ENCODE peak calls at places on chromosomes 11 and 22, in seven cellular contexts. One of them, this sample, is unnamed.

GRCh38 chr11:119832536-119832935 is 103.5 kb upstream of the NECTIN1 start:
- DNase-seq in epithelial cell of proximal tubule: no peak
- DNase-seq in CD8-positive, alpha-beta T cell: no peak
- DNase-seq in psoas muscle: no peak
- DNase-seq in cardiac fibroblast: peak; percentile 13
- DNase-seq in ovary: peak; percentile 50
- DNase-seq in A549: peak; percentile 8
- DNase-seq in this sample: peak; percentile 28

GRCh38 chr22:42473484-42474193 is 41.4 kb upstream of the NFAM1 start:
- DNase-seq in epithelial cell of proximal tubule: peak; percentile 26
- DNase-seq in CD8-positive, alpha-beta T cell: peak; percentile 9
- DNase-seq in psoas muscle: no peak
- DNase-seq in cardiac fibroblast: peak; percentile 76
- DNase-seq in ovary: no peak
- DNase-seq in A549: peak; percentile 43
- DNase-seq in this sample: peak; percentile 62

GRCh38 chr11:75667268-75667830 is 1.5 kb downstream of the MAP6 start:
- DNase-seq in epithelial cell of proximal tubule: no peak
- DNase-seq in CD8-positive, alpha-beta T cell: no peak
- DNase-seq in psoas muscle: peak; percentile 27
- DNase-seq in cardiac fibroblast: no peak
- DNase-seq in ovary: no peak
- DNase-seq in A549: peak; percentile 38
- DNase-seq in this sample: no peak

GRCh38 chr22:42855211-42855610 is 1.9 kb downstream of the ARFGAP3 start:
- DNase-seq in epithelial cell of proximal tubule: no peak
- DNase-seq in CD8-positive, alpha-beta T cell: no peak
- DNase-seq in psoas muscle: no peak
- DNase-seq in cardiac fibroblast: no peak
- DNase-seq in ovary: no peak
- DNase-seq in A549: no peak
- DNase-seq in this sample: no peak

GRCh38 chr11:120431633-120432032 is 79.9 kb upstream of the GRIK4 start:
- DNase-seq in epithelial cell of proximal tubule: peak; percentile 44
- DNase-seq in CD8-positive, alpha-beta T cell: no peak
- DNase-seq in psoas muscle: no peak
- DNase-seq in cardiac fibroblast: peak; percentile 63
- DNase-seq in ovary: no peak
- DNase-seq in A549: peak; percentile 19
- DNase-seq in this sample: peak; percentile 62

GRCh38 chr11:9512370-9513019 is 51.7 kb downstream of the ZNF143 start:
- DNase-seq in epithelial cell of proximal tubule: no peak
- DNase-seq in CD8-positive, alpha-beta T cell: no peak
- DNase-seq in psoas muscle: no peak
- DNase-seq in cardiac fibroblast: no peak
- DNase-seq in ovary: no peak
- DNase-seq in A549: no peak
- DNase-seq in this sample: no peak

GRCh38 chr11:124085583-124085982 is 29.7 kb upstream of the VWA5A start:
- DNase-seq in epithelial cell of proximal tubule: no peak
- DNase-seq in CD8-positive, alpha-beta T cell: no peak
- DNase-seq in psoas muscle: no peak
- DNase-seq in cardiac fibroblast: no peak
- DNase-seq in ovary: no peak
- DNase-seq in A549: no peak
- DNase-seq in this sample: no peak

GRCh38 chr11:84496122-84496521 is 1131.0 kb downstream of the DLG2 start:
- DNase-seq in epithelial cell of proximal tubule: no peak
- DNase-seq in CD8-positive, alpha-beta T cell: no peak
- DNase-seq in psoas muscle: no peak
- DNase-seq in cardiac fibroblast: no peak
- DNase-seq in ovary: no peak
- DNase-seq in A549: no peak
- DNase-seq in this sample: no peak

GRCh38 chr11:4606231-4607015 is 1.6 kb downstream of the TRIM68 start:
- DNase-seq in epithelial cell of proximal tubule: no peak
- DNase-seq in CD8-positive, alpha-beta T cell: no peak
- DNase-seq in psoas muscle: no peak
- DNase-seq in cardiac fibroblast: peak; percentile 42
- DNase-seq in ovary: no peak
- DNase-seq in A549: no peak
- DNase-seq in this sample: no peak

GRCh38 chr22:46050916-46051614 is 74.1 kb upstream of the WNT7B start:
- DNase-seq in epithelial cell of proximal tubule: no peak
- DNase-seq in CD8-positive, alpha-beta T cell: no peak
- DNase-seq in psoas muscle: no peak
- DNase-seq in cardiac fibroblast: no peak
- DNase-seq in ovary: no peak
- DNase-seq in A549: no peak
- DNase-seq in this sample: no peak

GRCh38 chr11:66317766-66318575 is 1.1 kb upstream of the CD248 start:
- DNase-seq in epithelial cell of proximal tubule: peak; percentile 18
- DNase-seq in CD8-positive, alpha-beta T cell: peak; percentile 86
- DNase-seq in psoas muscle: peak; percentile 70
- DNase-seq in cardiac fibroblast: peak; percentile 95
- DNase-seq in ovary: peak; percentile 75
- DNase-seq in A549: no peak
- DNase-seq in this sample: peak; percentile 75

GRCh38 chr11:95729462-95729861 is 60.1 kb downstream of the FAM76B start:
- DNase-seq in epithelial cell of proximal tubule: no peak
- DNase-seq in CD8-positive, alpha-beta T cell: no peak
- DNase-seq in psoas muscle: no peak
- DNase-seq in cardiac fibroblast: no peak
- DNase-seq in ovary: no peak
- DNase-seq in A549: no peak
- DNase-seq in this sample: no peak

GRCh38 chr22:37953062-37953436 is 352 bp downstream of the C22orf23 start:
- DNase-seq in epithelial cell of proximal tubule: no peak
- DNase-seq in CD8-positive, alpha-beta T cell: no peak
- DNase-seq in psoas muscle: peak; percentile 38
- DNase-seq in cardiac fibroblast: no peak
- DNase-seq in ovary: peak; percentile 43
- DNase-seq in A549: peak; percentile 16
- DNase-seq in this sample: no peak

GRCh38 chr11:11020747-11021149 is 162.9 kb upstream of the ZBED5 start:
- DNase-seq in epithelial cell of proximal tubule: no peak
- DNase-seq in CD8-positive, alpha-beta T cell: no peak
- DNase-seq in psoas muscle: no peak
- DNase-seq in cardiac fibroblast: no peak
- DNase-seq in ovary: no peak
- DNase-seq in A549: no peak
- DNase-seq in this sample: no peak

GRCh38 chr11:22878039-22878438 is 17.8 kb upstream of the CCDC179 start:
- DNase-seq in epithelial cell of proximal tubule: no peak
- DNase-seq in CD8-positive, alpha-beta T cell: no peak
- DNase-seq in psoas muscle: no peak
- DNase-seq in cardiac fibroblast: no peak
- DNase-seq in ovary: no peak
- DNase-seq in A549: no peak
- DNase-seq in this sample: no peak

GRCh38 chr11:60429272-60429671 is at the start of gene MS4A5:
- DNase-seq in epithelial cell of proximal tubule: no peak
- DNase-seq in CD8-positive, alpha-beta T cell: no peak
- DNase-seq in psoas muscle: no peak
- DNase-seq in cardiac fibroblast: no peak
- DNase-seq in ovary: no peak
- DNase-seq in A549: no peak
- DNase-seq in this sample: no peak

GRCh38 chr11:46918087-46918751 is at the start of gene LRP4:
- DNase-seq in epithelial cell of proximal tubule: no peak
- DNase-seq in CD8-positive, alpha-beta T cell: peak; percentile 39
- DNase-seq in psoas muscle: peak; percentile 70
- DNase-seq in cardiac fibroblast: peak; percentile 34
- DNase-seq in ovary: peak; percentile 59
- DNase-seq in A549: peak; percentile 70
- DNase-seq in this sample: no peak

GRCh38 chr11:41449483-41450050 is 9.9 kb downstream of the LRRC4C start:
- DNase-seq in epithelial cell of proximal tubule: no peak
- DNase-seq in CD8-positive, alpha-beta T cell: no peak
- DNase-seq in psoas muscle: no peak
- DNase-seq in cardiac fibroblast: no peak
- DNase-seq in ovary: no peak
- DNase-seq in A549: no peak
- DNase-seq in this sample: no peak

GRCh38 chr11:112625816-112626215 is 335.4 kb upstream of the NCAM1 start:
- DNase-seq in epithelial cell of proximal tubule: no peak
- DNase-seq in CD8-positive, alpha-beta T cell: no peak
- DNase-seq in psoas muscle: no peak
- DNase-seq in cardiac fibroblast: no peak
- DNase-seq in ovary: no peak
- DNase-seq in A549: no peak
- DNase-seq in this sample: no peak

GRCh38 chr11:66408488-66409214 is 12.2 kb upstream of the NPAS4 start:
- DNase-seq in epithelial cell of proximal tubule: no peak
- DNase-seq in CD8-positive, alpha-beta T cell: peak; percentile 97
- DNase-seq in psoas muscle: peak; percentile 88
- DNase-seq in cardiac fibroblast: peak; percentile 95
- DNase-seq in ovary: peak; percentile 93
- DNase-seq in A549: peak; percentile 91
- DNase-seq in this sample: peak; percentile 80

GRCh38 chr11:75428989-75429640 is 3.9 kb downstream of the KLHL35 start:
- DNase-seq in epithelial cell of proximal tubule: no peak
- DNase-seq in CD8-positive, alpha-beta T cell: no peak
- DNase-seq in psoas muscle: peak; percentile 3
- DNase-seq in cardiac fibroblast: no peak
- DNase-seq in ovary: no peak
- DNase-seq in A549: no peak
- DNase-seq in this sample: no peak

GRCh38 chr22:34833982-34834510 is 231.9 kb upstream of the ISX start:
- DNase-seq in epithelial cell of proximal tubule: no peak
- DNase-seq in CD8-positive, alpha-beta T cell: no peak
- DNase-seq in psoas muscle: no peak
- DNase-seq in cardiac fibroblast: no peak
- DNase-seq in ovary: no peak
- DNase-seq in A549: no peak
- DNase-seq in this sample: no peak

GRCh38 chr22:23142546-23143105 is 836 bp upstream of the RSPH14 start:
- DNase-seq in epithelial cell of proximal tubule: no peak
- DNase-seq in CD8-positive, alpha-beta T cell: no peak
- DNase-seq in psoas muscle: no peak
- DNase-seq in cardiac fibroblast: no peak
- DNase-seq in ovary: no peak
- DNase-seq in A549: no peak
- DNase-seq in this sample: no peak

DNA sequence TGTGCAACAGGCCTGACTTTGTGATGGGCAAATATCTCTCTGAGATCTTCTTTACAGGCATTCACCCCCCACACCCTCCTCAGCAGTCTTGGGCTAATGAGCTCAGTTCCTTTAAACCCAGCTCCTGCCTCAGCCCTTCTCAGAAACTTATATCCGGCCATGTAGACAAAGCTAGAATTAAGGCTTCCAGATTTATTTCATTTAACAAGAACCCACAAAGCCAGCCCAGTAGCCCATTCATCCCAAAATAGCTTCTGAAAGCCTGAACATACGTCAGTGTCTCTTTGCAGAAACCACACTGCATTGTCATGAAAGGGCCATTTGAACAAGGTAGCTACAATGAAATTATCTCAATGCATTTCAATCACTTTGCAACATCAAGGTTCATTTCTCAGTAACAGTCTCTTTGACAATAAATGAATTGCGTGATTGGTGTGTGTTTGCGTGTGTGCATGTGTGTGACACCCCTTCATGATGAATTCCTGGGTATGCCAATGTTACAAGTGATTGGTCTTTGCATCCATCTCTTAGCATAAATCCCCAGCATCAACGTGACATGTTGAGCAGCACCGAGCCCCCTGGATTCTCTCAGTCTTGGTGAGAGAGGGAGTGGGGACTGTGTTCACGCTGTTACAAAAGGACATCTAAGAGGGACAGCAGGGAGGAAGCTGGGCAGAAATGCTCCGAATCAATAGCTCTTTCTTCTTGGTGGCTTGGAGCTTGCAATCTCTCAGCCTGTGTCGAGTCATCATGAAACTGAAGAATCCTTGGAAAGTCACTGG is 299.6 kb downstream of the KIRREL3 start:
- DNase-seq in epithelial cell of proximal tubule: no peak
- DNase-seq in CD8-positive, alpha-beta T cell: no peak
- DNase-seq in psoas muscle: no peak
- DNase-seq in cardiac fibroblast: no peak
- DNase-seq in ovary: no peak
- DNase-seq in A549: no peak
- DNase-seq in this sample: no peak
- H3K4me3 ChIP-seq in epithelial cell of proximal tubule: no peak overlapping the region
- H3K4me3 ChIP-seq in CD8-positive, alpha-beta T cell: no peak overlapping the region
- H3K4me3 ChIP-seq in psoas muscle: no peak overlapping the region
- H3K4me3 ChIP-seq in cardiac fibroblast: no peak overlapping the region
- H3K4me3 ChIP-seq in ovary: no peak overlapping the region
- H3K4me3 ChIP-seq in A549: no peak overlapping the region
- H3K4me3 ChIP-seq in this sample: no peak overlapping the region

DNA sequence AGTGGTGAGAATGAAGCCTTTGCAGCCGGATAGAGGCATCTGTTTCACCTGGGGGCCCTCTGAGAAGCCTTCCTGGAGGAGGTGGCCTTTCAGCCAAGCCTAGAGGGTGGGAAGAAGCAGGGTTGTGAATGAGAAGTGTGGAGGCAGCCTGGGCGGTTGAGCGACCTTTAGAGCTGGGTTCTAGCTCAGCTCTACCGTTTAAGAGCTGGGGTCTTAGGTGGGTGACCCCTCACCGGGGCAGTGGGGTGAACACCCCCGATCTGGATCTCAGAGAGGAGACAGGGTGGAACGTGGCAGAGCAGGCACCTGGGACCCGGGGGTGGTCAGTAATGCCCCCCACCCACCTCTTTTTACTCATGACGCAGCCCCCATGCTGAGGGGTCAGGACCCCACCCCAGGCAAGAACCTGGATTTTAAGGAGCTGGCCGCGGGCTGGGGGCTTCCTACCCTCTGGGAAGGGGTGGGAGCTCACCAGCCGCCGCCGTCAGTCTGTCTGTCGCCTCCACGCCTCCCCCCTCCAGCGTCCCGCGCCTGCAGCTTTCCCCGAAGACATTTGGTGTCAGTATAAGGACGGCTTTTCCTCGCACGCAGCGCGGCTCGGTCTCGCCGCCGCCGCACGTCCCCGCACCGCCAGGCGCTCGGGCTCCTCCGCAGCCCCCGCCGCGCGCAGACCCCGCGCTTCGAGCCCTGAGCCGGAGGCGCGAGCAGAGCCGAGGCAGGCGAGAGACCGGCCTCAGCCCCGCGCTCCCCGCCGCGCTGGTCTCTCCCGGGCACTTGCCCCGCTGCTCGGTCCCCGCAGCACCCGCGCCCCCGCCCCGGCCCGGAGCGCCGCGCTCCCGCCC is 13.4 kb upstream of the CACNA1I start:
- DNase-seq in epithelial cell of proximal tubule: no peak
- DNase-seq in CD8-positive, alpha-beta T cell: peak; percentile 42
- DNase-seq in psoas muscle: no peak
- DNase-seq in cardiac fibroblast: peak; percentile 22
- DNase-seq in ovary: no peak
- DNase-seq in A549: peak; percentile 38
- DNase-seq in this sample: no peak
- TF ChIP-seq CTCF in epithelial cell of proximal tubule: no peak
- TF ChIP-seq CTCF in CD8-positive, alpha-beta T cell: no peak
- TF ChIP-seq CTCF in psoas muscle: no peak
- TF ChIP-seq CTCF in cardiac fibroblast: no peak
- TF ChIP-seq CTCF in ovary: no peak
- TF ChIP-seq CTCF in A549: peak; percentile 34
- TF ChIP-seq CTCF in this sample: peak; percentile 33

GRCh38 chr11:45095691-45096010 is 50.8 kb upstream of the PRDM11 start:
- DNase-seq in epithelial cell of proximal tubule: no peak
- DNase-seq in CD8-positive, alpha-beta T cell: no peak
- DNase-seq in psoas muscle: no peak
- DNase-seq in cardiac fibroblast: no peak
- DNase-seq in ovary: no peak
- DNase-seq in A549: no peak
- DNase-seq in this sample: no peak
- H3K4me3 ChIP-seq in epithelial cell of proximal tubule: no peak overlapping the region
- H3K4me3 ChIP-seq in CD8-positive, alpha-beta T cell: no peak overlapping the region
- H3K4me3 ChIP-seq in psoas muscle: no peak overlapping the region
- H3K4me3 ChIP-seq in cardiac fibroblast: no peak overlapping the region
- H3K4me3 ChIP-seq in ovary: no peak overlapping the region
- H3K4me3 ChIP-seq in A549: no peak overlapping the region
- H3K4me3 ChIP-seq in this sample: no peak overlapping the region

GRCh38 chr11:370087-370941 is 1.0 kb downstream of the B4GALNT4 start:
- DNase-seq in epithelial cell of proximal tubule: no peak
- DNase-seq in CD8-positive, alpha-beta T cell: no peak
- DNase-seq in psoas muscle: no peak
- DNase-seq in cardiac fibroblast: no peak
- DNase-seq in ovary: no peak
- DNase-seq in A549: no peak
- DNase-seq in this sample: no peak
- TF ChIP-seq CTCF in epithelial cell of proximal tubule: no peak
- TF ChIP-seq CTCF in CD8-positive, alpha-beta T cell: no peak
- TF ChIP-seq CTCF in psoas muscle: no peak
- TF ChIP-seq CTCF in cardiac fibroblast: no peak
- TF ChIP-seq CTCF in ovary: no peak
- TF ChIP-seq CTCF in A549: no peak
- TF ChIP-seq CTCF in this sample: no peak

This sample was measured in brain microvascular endothelial cell.